ENCODE peak calls at places on chromosomes 2 and 18, in seven cellular contexts. One of them, this sample, is unnamed.

GRCh38 chr2:172467382-172467781 is 40.0 kb downstream of the ITGA6 start:
- DNase-seq in neural crest cell: no peak
- DNase-seq in left ventricle myocardium superior: no peak
- DNase-seq in stimulated activated CD4-positive, alpha-beta T cell treated with anti-CD3 and anti-CD28 coated beads, Interleukin-12 subunit alpha, Interleukin-12 subunit beta, amount 100 ng/mL, for 4 hours: no peak
- DNase-seq in cardiac muscle cell: peak; percentile 54
- DNase-seq in KBM-7: no peak
- DNase-seq in tibial artery: no peak
- DNase-seq in this sample: no peak

GRCh38 chr18:63430526-63430925 is 8.2 kb upstream of the VPS4B start:
- DNase-seq in neural crest cell: no peak
- DNase-seq in left ventricle myocardium superior: no peak
- DNase-seq in stimulated activated CD4-positive, alpha-beta T cell treated with anti-CD3 and anti-CD28 coated beads, Interleukin-12 subunit alpha, Interleukin-12 subunit beta, amount 100 ng/mL, for 4 hours: no peak
- DNase-seq in cardiac muscle cell: no peak
- DNase-seq in KBM-7: no peak
- DNase-seq in tibial artery: no peak
- DNase-seq in this sample: no peak

GRCh38 chr2:152611458-152612231 is 105.6 kb downstream of the PRPF40A start:
- DNase-seq in neural crest cell: no peak
- DNase-seq in left ventricle myocardium superior: peak; percentile 34
- DNase-seq in stimulated activated CD4-positive, alpha-beta T cell treated with anti-CD3 and anti-CD28 coated beads, Interleukin-12 subunit alpha, Interleukin-12 subunit beta, amount 100 ng/mL, for 4 hours: no peak
- DNase-seq in cardiac muscle cell: no peak
- DNase-seq in KBM-7: peak; percentile 93
- DNase-seq in tibial artery: peak; percentile 74
- DNase-seq in this sample: no peak

GRCh38 chr2:119826370-119826961 is 66.7 kb downstream of the PTPN4 start:
- DNase-seq in neural crest cell: peak; percentile 15
- DNase-seq in left ventricle myocardium superior: no peak
- DNase-seq in stimulated activated CD4-positive, alpha-beta T cell treated with anti-CD3 and anti-CD28 coated beads, Interleukin-12 subunit alpha, Interleukin-12 subunit beta, amount 100 ng/mL, for 4 hours: peak; percentile 20
- DNase-seq in cardiac muscle cell: peak; percentile 27
- DNase-seq in KBM-7: peak; percentile 66
- DNase-seq in tibial artery: no peak
- DNase-seq in this sample: no peak

GRCh38 chr18:60493066-60493465 is 120.5 kb upstream of the MC4R start:
- DNase-seq in neural crest cell: no peak
- DNase-seq in left ventricle myocardium superior: no peak
- DNase-seq in stimulated activated CD4-positive, alpha-beta T cell treated with anti-CD3 and anti-CD28 coated beads, Interleukin-12 subunit alpha, Interleukin-12 subunit beta, amount 100 ng/mL, for 4 hours: no peak
- DNase-seq in cardiac muscle cell: no peak
- DNase-seq in KBM-7: no peak
- DNase-seq in tibial artery: no peak
- DNase-seq in this sample: no peak

GRCh38 chr2:36960005-36960675 is 6.2 kb downstream of the STRN start:
- DNase-seq in neural crest cell: no peak
- DNase-seq in left ventricle myocardium superior: no peak
- DNase-seq in stimulated activated CD4-positive, alpha-beta T cell treated with anti-CD3 and anti-CD28 coated beads, Interleukin-12 subunit alpha, Interleukin-12 subunit beta, amount 100 ng/mL, for 4 hours: no peak
- DNase-seq in cardiac muscle cell: no peak
- DNase-seq in KBM-7: no peak
- DNase-seq in tibial artery: no peak
- DNase-seq in this sample: no peak

GRCh38 chr2:95374916-95375471 is 27.5 kb upstream of the FAHD2A start:
- DNase-seq in neural crest cell: no peak
- DNase-seq in left ventricle myocardium superior: no peak
- DNase-seq in stimulated activated CD4-positive, alpha-beta T cell treated with anti-CD3 and anti-CD28 coated beads, Interleukin-12 subunit alpha, Interleukin-12 subunit beta, amount 100 ng/mL, for 4 hours: no peak
- DNase-seq in cardiac muscle cell: no peak
- DNase-seq in KBM-7: no peak
- DNase-seq in tibial artery: peak; percentile 63
- DNase-seq in this sample: no peak

GRCh38 chr2:192030289-192030688 is 164.4 kb downstream of the TMEFF2 start:
- DNase-seq in neural crest cell: no peak
- DNase-seq in left ventricle myocardium superior: no peak
- DNase-seq in stimulated activated CD4-positive, alpha-beta T cell treated with anti-CD3 and anti-CD28 coated beads, Interleukin-12 subunit alpha, Interleukin-12 subunit beta, amount 100 ng/mL, for 4 hours: no peak
- DNase-seq in cardiac muscle cell: no peak
- DNase-seq in KBM-7: no peak
- DNase-seq in tibial artery: no peak
- DNase-seq in this sample: no peak

GRCh38 chr2:162917626-162918025 is 79.1 kb upstream of the KCNH7 start:
- DNase-seq in neural crest cell: no peak
- DNase-seq in left ventricle myocardium superior: no peak
- DNase-seq in stimulated activated CD4-positive, alpha-beta T cell treated with anti-CD3 and anti-CD28 coated beads, Interleukin-12 subunit alpha, Interleukin-12 subunit beta, amount 100 ng/mL, for 4 hours: no peak
- DNase-seq in cardiac muscle cell: no peak
- DNase-seq in KBM-7: no peak
- DNase-seq in tibial artery: no peak
- DNase-seq in this sample: no peak

GRCh38 chr2:72078773-72079172 is 68.9 kb downstream of the CYP26B1 start:
- DNase-seq in neural crest cell: no peak
- DNase-seq in left ventricle myocardium superior: no peak
- DNase-seq in stimulated activated CD4-positive, alpha-beta T cell treated with anti-CD3 and anti-CD28 coated beads, Interleukin-12 subunit alpha, Interleukin-12 subunit beta, amount 100 ng/mL, for 4 hours: no peak
- DNase-seq in cardiac muscle cell: no peak
- DNase-seq in KBM-7: no peak
- DNase-seq in tibial artery: no peak
- DNase-seq in this sample: no peak

GRCh38 chr2:102277202-102277700 is 34.1 kb upstream of the IL1RL1 start:
- DNase-seq in neural crest cell: no peak
- DNase-seq in left ventricle myocardium superior: no peak
- DNase-seq in stimulated activated CD4-positive, alpha-beta T cell treated with anti-CD3 and anti-CD28 coated beads, Interleukin-12 subunit alpha, Interleukin-12 subunit beta, amount 100 ng/mL, for 4 hours: no peak
- DNase-seq in cardiac muscle cell: peak; percentile 8
- DNase-seq in KBM-7: no peak
- DNase-seq in tibial artery: no peak
- DNase-seq in this sample: no peak

GRCh38 chr2:2828774-2829368 is 497.8 kb upstream of the MYT1L start:
- DNase-seq in neural crest cell: no peak
- DNase-seq in left ventricle myocardium superior: peak; percentile 45
- DNase-seq in stimulated activated CD4-positive, alpha-beta T cell treated with anti-CD3 and anti-CD28 coated beads, Interleukin-12 subunit alpha, Interleukin-12 subunit beta, amount 100 ng/mL, for 4 hours: no peak
- DNase-seq in cardiac muscle cell: no peak
- DNase-seq in KBM-7: no peak
- DNase-seq in tibial artery: no peak
- DNase-seq in this sample: no peak

GRCh38 chr18:59454909-59455727 is 96.1 kb upstream of the LMAN1 start:
- DNase-seq in neural crest cell: no peak
- DNase-seq in left ventricle myocardium superior: peak; percentile 65
- DNase-seq in stimulated activated CD4-positive, alpha-beta T cell treated with anti-CD3 and anti-CD28 coated beads, Interleukin-12 subunit alpha, Interleukin-12 subunit beta, amount 100 ng/mL, for 4 hours: no peak
- DNase-seq in cardiac muscle cell: peak; percentile 73
- DNase-seq in KBM-7: no peak
- DNase-seq in tibial artery: no peak
- DNase-seq in this sample: no peak

GRCh38 chr2:27717070-27717453 is 53.4 kb downstream of the SLC4A1AP start:
- DNase-seq in neural crest cell: no peak
- DNase-seq in left ventricle myocardium superior: peak; percentile 63
- DNase-seq in stimulated activated CD4-positive, alpha-beta T cell treated with anti-CD3 and anti-CD28 coated beads, Interleukin-12 subunit alpha, Interleukin-12 subunit beta, amount 100 ng/mL, for 4 hours: no peak
- DNase-seq in cardiac muscle cell: no peak
- DNase-seq in KBM-7: no peak
- DNase-seq in tibial artery: no peak
- DNase-seq in this sample: no peak

GRCh38 chr18:8386981-8387380 is 222.3 kb upstream of the RAB12 start:
- DNase-seq in neural crest cell: no peak
- DNase-seq in left ventricle myocardium superior: no peak
- DNase-seq in stimulated activated CD4-positive, alpha-beta T cell treated with anti-CD3 and anti-CD28 coated beads, Interleukin-12 subunit alpha, Interleukin-12 subunit beta, amount 100 ng/mL, for 4 hours: no peak
- DNase-seq in cardiac muscle cell: no peak
- DNase-seq in KBM-7: no peak
- DNase-seq in tibial artery: no peak
- DNase-seq in this sample: no peak

GRCh38 chr2:7660816-7661215 is 743.6 kb downstream of the RNF144A start:
- DNase-seq in neural crest cell: no peak
- DNase-seq in left ventricle myocardium superior: no peak
- DNase-seq in stimulated activated CD4-positive, alpha-beta T cell treated with anti-CD3 and anti-CD28 coated beads, Interleukin-12 subunit alpha, Interleukin-12 subunit beta, amount 100 ng/mL, for 4 hours: no peak
- DNase-seq in cardiac muscle cell: no peak
- DNase-seq in KBM-7: no peak
- DNase-seq in tibial artery: no peak
- DNase-seq in this sample: no peak

GRCh38 chr2:206716607-206717006 is 1.6 kb downstream of the DYTN start:
- DNase-seq in neural crest cell: no peak
- DNase-seq in left ventricle myocardium superior: no peak
- DNase-seq in stimulated activated CD4-positive, alpha-beta T cell treated with anti-CD3 and anti-CD28 coated beads, Interleukin-12 subunit alpha, Interleukin-12 subunit beta, amount 100 ng/mL, for 4 hours: no peak
- DNase-seq in cardiac muscle cell: no peak
- DNase-seq in KBM-7: no peak
- DNase-seq in tibial artery: no peak
- DNase-seq in this sample: no peak

GRCh38 chr2:177355874-177356273 is 36.7 kb upstream of the AGPS start:
- DNase-seq in neural crest cell: no peak
- DNase-seq in left ventricle myocardium superior: no peak
- DNase-seq in stimulated activated CD4-positive, alpha-beta T cell treated with anti-CD3 and anti-CD28 coated beads, Interleukin-12 subunit alpha, Interleukin-12 subunit beta, amount 100 ng/mL, for 4 hours: no peak
- DNase-seq in cardiac muscle cell: no peak
- DNase-seq in KBM-7: no peak
- DNase-seq in tibial artery: no peak
- DNase-seq in this sample: no peak

GRCh38 chr18:56637897-56638231 is 528 bp downstream of the TXNL1 start:
- DNase-seq in neural crest cell: no peak
- DNase-seq in left ventricle myocardium superior: no peak
- DNase-seq in stimulated activated CD4-positive, alpha-beta T cell treated with anti-CD3 and anti-CD28 coated beads, Interleukin-12 subunit alpha, Interleukin-12 subunit beta, amount 100 ng/mL, for 4 hours: no peak
- DNase-seq in cardiac muscle cell: peak; percentile 20
- DNase-seq in KBM-7: peak; percentile 31
- DNase-seq in tibial artery: peak; percentile 70
- DNase-seq in this sample: no peak

GRCh38 chr2:17084882-17085281 is 419.2 kb upstream of the CYRIA start:
- DNase-seq in neural crest cell: no peak
- DNase-seq in left ventricle myocardium superior: no peak
- DNase-seq in stimulated activated CD4-positive, alpha-beta T cell treated with anti-CD3 and anti-CD28 coated beads, Interleukin-12 subunit alpha, Interleukin-12 subunit beta, amount 100 ng/mL, for 4 hours: no peak
- DNase-seq in cardiac muscle cell: no peak
- DNase-seq in KBM-7: no peak
- DNase-seq in tibial artery: no peak
- DNase-seq in this sample: no peak

GRCh38 chr2:157592983-157593382 is 35.7 kb downstream of the ACVR1C start:
- DNase-seq in neural crest cell: no peak
- DNase-seq in left ventricle myocardium superior: no peak
- DNase-seq in stimulated activated CD4-positive, alpha-beta T cell treated with anti-CD3 and anti-CD28 coated beads, Interleukin-12 subunit alpha, Interleukin-12 subunit beta, amount 100 ng/mL, for 4 hours: no peak
- DNase-seq in cardiac muscle cell: no peak
- DNase-seq in KBM-7: peak; percentile 4
- DNase-seq in tibial artery: no peak
- DNase-seq in this sample: no peak

GRCh38 chr2:18988557-18989232 is 369.7 kb downstream of the OSR1 start:
- DNase-seq in neural crest cell: no peak
- DNase-seq in left ventricle myocardium superior: no peak
- DNase-seq in stimulated activated CD4-positive, alpha-beta T cell treated with anti-CD3 and anti-CD28 coated beads, Interleukin-12 subunit alpha, Interleukin-12 subunit beta, amount 100 ng/mL, for 4 hours: no peak
- DNase-seq in cardiac muscle cell: peak; percentile 46
- DNase-seq in KBM-7: no peak
- DNase-seq in tibial artery: no peak
- DNase-seq in this sample: no peak

This sample was measured in right lobe of liver.